ENCODE peak calls at places on chromosomes 2 and 18, in five cellular contexts. R, Q, L, X and M are unnamed samples.

GRCh38 chr2:45343618-45344017 is 267.4 kb downstream of the SRBD1 start:
- DNase-seq in X (no peak), L (no peak), R (no peak), Q (no peak), M (no peak)

GRCh38 chr18:58195278-58195721 is 151.3 kb downstream of the NEDD4L start:
- DNase-seq in Q (peak), L (no peak), R (no peak), X (no peak), M (no peak)

GRCh38 chr2:28643324-28643723 is 108.3 kb upstream of the PPP1CB start:
- DNase-seq in L (no peak), X (no peak), R (no peak), Q (no peak), M (no peak)

GRCh38 chr2:84885111-84885510 is 4.2 kb upstream of the TRABD2A start:
- DNase-seq in Q (no peak), L (no peak), X (no peak), R (no peak), M (no peak)

GRCh38 chr2:201806442-201806841 is at the start of gene CDK15:
- DNase-seq in Q (no peak), X (no peak), R (no peak), L (no peak), M (no peak)

GRCh38 chr18:32324173-32324572 is 134.3 kb downstream of the MEP1B start:
- DNase-seq in R (no peak), X (no peak), Q (no peak), L (no peak), M (no peak)

GRCh38 chr2:164542584-164543021 is 78.7 kb downstream of the GRB14 start:
- DNase-seq in X (no peak), R (no peak), Q (no peak), L (no peak), M (no peak)

GRCh38 chr2:39313575-39313974 is 69.8 kb upstream of the CDKL4 start:
- DNase-seq in R (peak), X (no peak), L (no peak), Q (no peak), M (no peak)

GRCh38 chr2:159155315-159155714 is 131.2 kb downstream of the WDSUB1 start:
- DNase-seq in R (no peak), L (no peak), X (no peak), Q (no peak), M (no peak)

GRCh38 chr2:239247401-239248245 is 153.2 kb downstream of the HDAC4 start:
- DNase-seq in R (peak), Q (no peak), X (no peak), L (peak), M (no peak)

GRCh38 chr2:181304011-181304844 is 153.0 kb upstream of the ITGA4 start:
- DNase-seq in R (no peak), L (no peak), Q (no peak), X (no peak), M (no peak)

GRCh38 chr2:206086683-206087350 is 843 bp upstream of the INO80D start:
- DNase-seq in Q (no peak), X (no peak), L (no peak), R (no peak), M (no peak)